ENCODE peak calls at places on chromosomes 3 and 15, in seven cellular contexts. D is SK-N-SH, K is A549, P is HCT116, X is K562, W is HepG2, V is IMR-90. Z is an unnamed sample.

GRCh38 chr15:31217566-31218270 is 108.9 kb upstream of the KLF13 start:
- DNase-seq in D (no peak), K (no peak), P (no peak), X (no peak), W (no peak), V (no peak), Z (no peak)

GRCh38 chr3:176505878-176506621 is 691.2 kb downstream of the TBL1XR1 start:
- DNase-seq in D (no peak), K (no peak), P (no peak), X (no peak), W (no peak), V (no peak), Z (no peak)

GRCh38 chr3:142987707-142988106 is 13.7 kb upstream of the U2SURP start:
- DNase-seq in D (no peak), K (no peak), P (no peak), X (no peak), W (no peak), V (peak; percentile 77), Z (no peak)

GRCh38 chr15:93321881-93322282 is 232.9 kb upstream of the RGMA start:
- DNase-seq in D (no peak), K (no peak), P (no peak), X (no peak), W (peak; percentile 78), V (no peak), Z (no peak)

GRCh38 chr15:53116169-53116568 is 326.0 kb upstream of the ONECUT1 start:
- DNase-seq in D (no peak), K (no peak), P (no peak), X (no peak), W (no peak), V (no peak), Z (no peak)

GRCh38 chr15:95770191-95770590 is 560.3 kb upstream of the NR2F2 start:
- DNase-seq in D (no peak), K (no peak), P (no peak), X (no peak), W (no peak), V (peak; percentile 32), Z (no peak)

GRCh38 chr3:186331043-186331442 is 31.0 kb downstream of the DGKG start:
- DNase-seq in D (no peak), K (no peak), P (no peak), X (no peak), W (no peak), V (no peak), Z (no peak)

GRCh38 chr3:30426319-30426993 is 179.9 kb upstream of the TGFBR2 start:
- DNase-seq in D (no peak), K (no peak), P (no peak), X (no peak), W (no peak), V (peak; percentile 61), Z (no peak)

GRCh38 chr15:74038707-74039655 is 43.4 kb downstream of the GOLGA6A start:
- DNase-seq in D (no peak), K (no peak), P (no peak), X (peak; percentile 24), W (no peak), V (peak; percentile 77), Z (no peak)

GRCh38 chr15:41829959-41830646 is 2.2 kb downstream of the JMJD7 start:
- DNase-seq in D (no peak), K (no peak), P (no peak), X (no peak), W (no peak), V (no peak), Z (no peak)

GRCh38 chr15:74799843-74800558 is 12.6 kb upstream of the LMAN1L start:
- DNase-seq in D (peak; percentile 94), K (peak; percentile 68), P (peak; percentile 29), X (peak; percentile 91), W (peak; percentile 43), V (peak; percentile 52), Z (peak; percentile 76)

GRCh38 chr3:123076496-123077418 is 9.9 kb downstream of the PDIA5 start:
- DNase-seq in D (peak; percentile 45), K (no peak), P (no peak), X (no peak), W (no peak), V (no peak), Z (no peak)

GRCh38 chr3:176814252-176814651 is 383.0 kb downstream of the TBL1XR1 start:
- DNase-seq in D (peak; percentile 45), K (peak; percentile 39), P (peak; percentile 54), X (peak; percentile 53), W (peak; percentile 32), V (peak; percentile 43), Z (no peak)

GRCh38 chr3:122272889-122273288 is 52.2 kb upstream of the CSTA start:
- DNase-seq in D (no peak), K (no peak), P (no peak), X (no peak), W (no peak), V (no peak), Z (no peak)

GRCh38 chr3:109480014-109480413 is 142.7 kb upstream of the DPPA4 start:
- DNase-seq in D (no peak), K (no peak), P (no peak), X (no peak), W (no peak), V (no peak), Z (no peak)

GRCh38 chr3:128702391-128702790 is 23.6 kb upstream of the RAB7A start:
- DNase-seq in D (peak; percentile 46), K (no peak), P (no peak), X (no peak), W (no peak), V (no peak), Z (no peak)
- H3K4me1 ChIP-seq in D (no peaks in the 10 kb centered on the region), K (no peaks in the 10 kb centered on the region), P (peaks cover 10% of the 10 kb centered on the region), X (no peaks in the 10 kb centered on the region), W (no peaks in the 10 kb centered on the region), V (peaks cover 10% of the 10 kb centered on the region), Z (no peaks in the 10 kb centered on the region)

GRCh38 chr3:23740517-23741402 is 65.0 kb upstream of the UBE2E1 start:
- DNase-seq in D (no peak), K (peak; percentile 95), P (peak; percentile 96), X (peak; percentile 47), W (no peak), V (no peak), Z (no peak)
- TF ChIP-seq RAD21 in D (no peak), K (peak; percentile 36), P (peak; percentile 37), X (no peak), W (no peak), V (no peak), Z (no peak)

GRCh38 chr15:44728576-44729393 is 7.5 kb upstream of the TRIM69 start:
- DNase-seq in D (peak; percentile 87), K (peak; percentile 95), P (peak; percentile 94), X (peak; percentile 90), W (peak; percentile 96), V (peak; percentile 99), Z (peak; percentile 100)

GRCh38 chr15:44727462-44728231 is 8.7 kb upstream of the TRIM69 start:
- DNase-seq in D (no peak), K (no peak), P (no peak), X (no peak), W (no peak), V (no peak), Z (no peak)

GRCh38 chr15:44726136-44726535 is 10.2 kb upstream of the TRIM69 start:
- DNase-seq in D (no peak), K (no peak), P (no peak), X (no peak), W (no peak), V (no peak), Z (no peak)

GRCh38 chr15:44726568-44727461 is 9.5 kb upstream of the TRIM69 start:
- DNase-seq in D (no peak), K (peak; percentile 78), P (peak; percentile 52), X (peak; percentile 71), W (peak; percentile 76), V (peak; percentile 94), Z (peak; percentile 97)

GRCh38 chr15:44729394-44729913 is 6.9 kb upstream of the TRIM69 start:
- DNase-seq in D (no peak), K (no peak), P (no peak), X (no peak), W (no peak), V (peak; percentile 18), Z (no peak)
- H3K4me1 ChIP-seq in D (peaks cover 17% of the 10 kb centered on the region), K (peaks cover 33% of the 10 kb centered on the region), P (peaks cover 34% of the 10 kb centered on the region), X (peaks cover 29% of the 10 kb centered on the region), W (peaks cover 41% of the 10 kb centered on the region), V (peaks cover 2% of the 10 kb centered on the region), Z (peaks cover 35% of the 10 kb centered on the region)

GRCh38 chr3:53331871-53332270 is 15.5 kb downstream of the DCP1A start:
- DNase-seq in D (no peak), K (no peak), P (no peak), X (no peak), W (no peak), V (no peak), Z (no peak)
- TF ChIP-seq RAD21 in D (no peak), K (no peak), P (no peak), X (no peak), W (no peak), V (no peak), Z (no peak)

GRCh38 chr3:105856605-105857004 is 12.2 kb downstream of the CBLB start:
- DNase-seq in D (no peak), K (no peak), P (no peak), X (no peak), W (no peak), V (no peak), Z (no peak)
- H3K4me1 ChIP-seq in D (no peaks in the 10 kb centered on the region), K (no peaks in the 10 kb centered on the region), P (no peaks in the 10 kb centered on the region), X (no peaks in the 10 kb centered on the region), W (no peaks in the 10 kb centered on the region), V (no peaks in the 10 kb centered on the region), Z (peaks cover 11% of the 10 kb centered on the region)

GRCh38 chr15:59812889-59813288 is 123.8 kb upstream of the BNIP2 start:
- DNase-seq in D (no peak), K (no peak), P (no peak), X (no peak), W (no peak), V (no peak), Z (no peak)

GRCh38 chr15:59814409-59814808 is 125.3 kb upstream of the BNIP2 start:
- DNase-seq in D (no peak), K (no peak), P (no peak), X (no peak), W (no peak), V (no peak), Z (no peak)

GRCh38 chr15:59817834-59818233 is 128.7 kb upstream of the BNIP2 start:
- DNase-seq in D (no peak), K (no peak), P (no peak), X (no peak), W (no peak), V (no peak), Z (no peak)

GRCh38 chr15:59812185-59812870 is 123.2 kb upstream of the BNIP2 start:
- DNase-seq in D (no peak), K (no peak), P (no peak), X (no peak), W (no peak), V (no peak), Z (no peak)
- TF ChIP-seq RAD21 in D (no peak), K (no peak), P (no peak), X (no peak), W (no peak), V (no peak), Z (no peak)

Z was measured in GM12878.